ENCODE peak calls at places on chromosomes 5 and 9, in four cellular contexts. N, W, P and C are unnamed samples.

GRCh38 chr9:118962426-118962825 is 406.8 kb downstream of the BRINP1 start:
- DNase-seq in N (no peak), W (no peak), P (no peak), C (no peak)

GRCh38 chr9:3848445-3849114 is 322.8 kb upstream of the RFX3 start:
- DNase-seq in N (no peak), W (no peak), P (no peak), C (no peak)

GRCh38 chr9:99109522-99109921 is 4.6 kb downstream of the TGFBR1 start:
- DNase-seq in N (no peak), W (no peak), P (no peak), C (no peak)

GRCh38 chr9:27460225-27461023 is 63.7 kb upstream of the IFNK start:
- DNase-seq in N (no peak), W (no peak), P (no peak), C (no peak)

GRCh38 chr5:176596689-176597416 is 13.1 kb downstream of the GPRIN1 start:
- DNase-seq in N (peak; percentile 67), W (no peak), P (peak; percentile 59), C (no peak)

GRCh38 chr5:43386960-43387362 is 25.2 kb downstream of the CCL28 start:
- DNase-seq in N (no peak), W (no peak), P (no peak), C (no peak)

GRCh38 chr9:114824130-114824529 is 18.3 kb upstream of the TNFSF15 start:
- DNase-seq in N (no peak), W (no peak), P (no peak), C (no peak)

GRCh38 chr9:130786526-130786925 is 48.5 kb upstream of the ABL1 start:
- DNase-seq in N (no peak), W (no peak), P (no peak), C (no peak)

GRCh38 chr5:82347213-82347947 is 69.2 kb upstream of the RPS23 start:
- DNase-seq in N (no peak), W (peak; percentile 69), P (no peak), C (peak; percentile 25)

GRCh38 chr9:133821606-133822438 is 83.7 kb upstream of the SARDH start:
- DNase-seq in N (no peak), W (no peak), P (no peak), C (no peak)

GRCh38 chr9:37936965-37937364 is 33.0 kb upstream of the SLC25A51 start:
- DNase-seq in N (no peak), W (peak; percentile 55), P (no peak), C (no peak)

GRCh38 chr9:112361602-112362001 is 18.3 kb upstream of the HSDL2 start:
- DNase-seq in N (no peak), W (peak; percentile 31), P (no peak), C (no peak)

GRCh38 chr5:158153508-158153907 is 294.6 kb upstream of the CLINT1 start:
- DNase-seq in N (no peak), W (no peak), P (no peak), C (no peak)

GRCh38 chr9:27462846-27463245 is 61.2 kb upstream of the IFNK start:
- DNase-seq in N (no peak), W (no peak), P (no peak), C (no peak)

GRCh38 chr9:31820426-31820825 is 564.0 kb upstream of the ACO1 start:
- DNase-seq in N (no peak), W (no peak), P (no peak), C (no peak)

GRCh38 chr9:87875839-87876545 is 6.7 kb upstream of the SPATA31E1 start:
- DNase-seq in N (no peak), W (no peak), P (no peak), C (no peak)

GRCh38 chr9:129487658-129488483 is 133.0 kb downstream of the C9orf50 start:
- DNase-seq in N (peak; percentile 48), W (no peak), P (peak; percentile 38), C (no peak)

GRCh38 chr5:151895660-151896040 is 29.0 kb downstream of the GLRA1 start:
- DNase-seq in N (no peak), W (no peak), P (no peak), C (no peak)

GRCh38 chr5:170572453-170572852 is 68.6 kb downstream of the KCNIP1 start:
- DNase-seq in N (peak; percentile 75), W (no peak), P (no peak), C (no peak)

GRCh38 chr5:68224561-68225187 is 9.1 kb downstream of the PIK3R1 start:
- DNase-seq in N (no peak), W (no peak), P (no peak), C (no peak)

GRCh38 chr9:133112361-133113026 is 8.5 kb downstream of the RALGDS start:
- DNase-seq in N (peak; percentile 52), W (no peak), P (peak; percentile 58), C (no peak)

GRCh38 chr9:127987103-127987614 is 6.4 kb upstream of the EEIG1 start:
- DNase-seq in N (no peak), W (no peak), P (no peak), C (no peak)

GRCh38 chr5:55533806-55534435 is 843 bp downstream of the PLPP1 start:
- DNase-seq in N (peak; percentile 68), W (peak; percentile 36), P (no peak), C (no peak)

GRCh38 chr9:73133042-73133651 is 18.5 kb upstream of the ANXA1 start:
- DNase-seq in N (no peak), W (no peak), P (no peak), C (no peak)

GRCh38 chr5:103347729-103348128 is 89.2 kb downstream of the MACIR start:
- DNase-seq in N (no peak), W (no peak), P (no peak), C (no peak)

GRCh38 chr5:128358826-128359225 is 179.2 kb downstream of the FBN2 start:
- DNase-seq in N (no peak), W (no peak), P (no peak), C (no peak)

GRCh38 chr9:108012405-108012804 is 522.8 kb upstream of the KLF4 start:
- DNase-seq in N (no peak), W (no peak), P (no peak), C (no peak)

GRCh38 chr5:72920690-72921089 is 35.2 kb upstream of the FCHO2 start:
- DNase-seq in N (no peak), W (no peak), P (no peak), C (no peak)

GRCh38 chr5:119269061-119269579 is 86.7 kb upstream of the TNFAIP8 start:
- DNase-seq in N (peak; percentile 64), W (no peak), P (no peak), C (no peak)

GRCh38 chr9:103287361-103287760 is 292.2 kb downstream of the CYLC2 start:
- DNase-seq in N (no peak), W (no peak), P (no peak), C (no peak)

GRCh38 chr5:147388171-147388977 is 121.5 kb downstream of the DPYSL3 start:
- DNase-seq in N (no peak), W (no peak), P (no peak), C (no peak)

GRCh38 chr5:77971965-77972544 is 195.9 kb upstream of the TBCA start:
- DNase-seq in N (no peak), W (no peak), P (no peak), C (no peak)

GRCh38 chr5:135553688-135554462 is 18.1 kb upstream of the NEUROG1 start:
- DNase-seq in N (no peak), W (no peak), P (no peak), C (peak; percentile 22)

GRCh38 chr9:33297455-33297854 is 7.1 kb downstream of the NFX1 start:
- DNase-seq in N (no peak), W (no peak), P (no peak), C (no peak)

GRCh38 chr9:105158020-105158419 is 86.4 kb upstream of the SLC44A1 start:
- DNase-seq in N (no peak), W (no peak), P (no peak), C (no peak)

GRCh38 chr9:92481029-92481633 is 1.2 kb downstream of the ASPN start:
- DNase-seq in N (peak; percentile 46), W (no peak), P (no peak), C (no peak)

GRCh38 chr5:142425286-142426065 is 100.7 kb upstream of the SPRY4 start:
- DNase-seq in N (no peak), W (no peak), P (no peak), C (no peak)

GRCh38 chr5:133875179-133875578 is 93.2 kb downstream of the C5orf15 start:
- DNase-seq in N (no peak), W (no peak), P (no peak), C (no peak)

GRCh38 chr9:112322701-112323377 is 10.6 kb downstream of the PTBP3 start:
- DNase-seq in N (no peak), W (no peak), P (no peak), C (no peak)

GRCh38 chr5:137933491-137933911 is 44.2 kb downstream of the PKD2L2 start:
- DNase-seq in N (no peak), W (no peak), P (no peak), C (no peak)